ENCODE peak calls at places on chromosomes 4 and X, in seven cellular contexts. B is stimulated activated CD4-positive, alpha-beta T cell treated with anti-CD3 and anti-CD28 coated beads, Interleukin-1b, Interleukin-23, amount 100 ng/mL, for 48 hours; R is NCI-H510A treated with DMSO at 0.1 percent for 48 hours; Q is EL; Y is pancreas; K is stimulated activated CD8-positive, alpha-beta memory T cell treated with anti-CD3 and anti-CD28 coated beads, Interleukin-4, amount 100 ng/mL, for 24 hours; L is HT1080. F is an unnamed sample.

GRCh38 chr4:10861036-10861435 is 176.5 kb upstream of the CLNK start:
- DNase-seq in R (no peak), B (no peak), Q (no peak), L (peak; percentile 9), K (no peak), Y (no peak), F (no peak)

GRCh38 chrX:44908198-44908597 is 35.2 kb downstream of the KDM6A start:
- DNase-seq in K (no peak), Y (no peak), L (no peak), B (no peak), R (no peak), Q (peak; percentile 37), F (no peak)

GRCh38 chr4:101400096-101400495 is 52.8 kb upstream of the PPP3CA start:
- DNase-seq in L (peak; percentile 96), Q (peak; percentile 29), B (peak; percentile 20), K (no peak), R (no peak), Y (no peak), F (no peak)

GRCh38 chr4:151471728-151472127 is 62.8 kb downstream of the FHIP1A start:
- DNase-seq in Y (no peak), L (no peak), B (no peak), K (no peak), Q (no peak), R (no peak), F (no peak)

GRCh38 chrX:574355-574754 is 56.2 kb upstream of the SHOX start:
- DNase-seq in K (no peak), Y (no peak), L (no peak), B (no peak), Q (no peak), R (no peak), F (no peak)

GRCh38 chr4:185304944-185305690 is 90.6 kb downstream of the LRP2BP start:
- DNase-seq in Y (no peak), L (peak; percentile 63), B (peak; percentile 4), Q (peak; percentile 42), K (no peak), R (no peak), F (peak; percentile 12)

GRCh38 chr4:105147226-105148151 is 813 bp downstream of the TET2 start:
- DNase-seq in Y (peak; percentile 62), B (peak; percentile 14), Q (peak; percentile 37), K (no peak), R (peak; percentile 32), L (peak; percentile 50), F (no peak)

GRCh38 chr4:151953286-151953685 is 192.5 kb upstream of the GATB start:
- DNase-seq in Q (peak; percentile 43), B (no peak), R (no peak), Y (no peak), L (no peak), K (no peak), F (no peak)

GRCh38 chr4:11367371-11367770 is 61.3 kb downstream of the HS3ST1 start:
- DNase-seq in R (no peak), K (no peak), L (peak; percentile 60), B (no peak), Q (no peak), Y (no peak), F (no peak)

GRCh38 chr4:7430965-7431695 is 3.6 kb downstream of the PSAPL1 start:
- DNase-seq in L (no peak), Q (no peak), K (no peak), R (no peak), Y (peak; percentile 53), B (no peak), F (no peak)

GRCh38 chrX:135477576-135477975 is 42.9 kb upstream of the INTS6L start:
- DNase-seq in Q (peak; percentile 47), R (peak; percentile 0), L (peak; percentile 70), B (peak; percentile 32), K (peak; percentile 6), Y (peak; percentile 68), F (no peak)

GRCh38 chr4:2686379-2687265 is 69.5 kb downstream of the TNIP2 start:
- DNase-seq in B (no peak), Q (no peak), L (no peak), K (no peak), Y (no peak), R (no peak), F (no peak)

GRCh38 chr4:171846232-171846631 is 33.0 kb downstream of the GALNTL6 start:
- DNase-seq in K (no peak), L (peak; percentile 50), Q (peak; percentile 57), B (peak; percentile 3), Y (no peak), R (peak; percentile 12), F (peak; percentile 8)

GRCh38 chr4:26330186-26330787 is 9.5 kb downstream of the RBPJ start:
- DNase-seq in B (no peak), R (peak; percentile 62), Y (no peak), K (no peak), L (peak; percentile 51), Q (peak; percentile 63), F (no peak)

GRCh38 chrX:1877780-1878179 is 262.9 kb downstream of the ASMT start:
- DNase-seq in Y (no peak), Q (no peak), L (no peak), B (no peak), R (no peak), K (no peak), F (no peak)

GRCh38 chr4:2797545-2798305 is 4.8 kb downstream of the SH3BP2 start:
- DNase-seq in R (no peak), L (no peak), Y (peak; percentile 81), Q (no peak), K (no peak), B (no peak), F (no peak)

GRCh38 chr4:88027611-88028608 is 20.5 kb downstream of the PKD2 start:
- DNase-seq in R (no peak), B (no peak), Y (no peak), L (peak; percentile 40), K (no peak), Q (peak; percentile 91), F (no peak)

GRCh38 chr4:184337907-184338306 is 120.2 kb upstream of the ENPP6 start:
- DNase-seq in K (no peak), B (no peak), Y (no peak), Q (no peak), L (no peak), R (no peak), F (no peak)

GRCh38 chrX:119880076-119880475 is 8.4 kb downstream of the NDUFA1 start:
- DNase-seq in Y (no peak), K (no peak), R (no peak), B (no peak), Q (no peak), L (no peak), F (no peak)